ENCODE peak calls at places on chromosomes 13 and 19, in seven cellular contexts. Z, T, U, K, X, B and N are unnamed samples.

GRCh38 chr13:111326621-111326965 is 6.2 kb downstream of the TEX29 start:
- DNase-seq in X (no peak), T (no peak), K (no peak), Z (no peak), B (no peak), U (no peak), N (no peak)

GRCh38 chr13:94251801-94252200 is 227.7 kb downstream of the DCT start:
- DNase-seq in K (no peak), Z (no peak), B (no peak), U (no peak), X (no peak), T (no peak), N (no peak)

GRCh38 chr13:105341256-105341655 is 1194.2 kb downstream of the EFNB2 start:
- DNase-seq in T (no peak), U (no peak), X (no peak), Z (no peak), B (no peak), K (no peak), N (no peak)

GRCh38 chr19:31356587-31357314 is 7.5 kb upstream of the TSHZ3 start:
- DNase-seq in B (peak), K (peak), T (no peak), Z (no peak), U (peak), X (peak), N (no peak)

GRCh38 chr13:21675095-21676007 is 4.5 kb downstream of the FGF9 start:
- DNase-seq in X (peak), U (no peak), Z (peak), B (no peak), T (peak), K (peak), N (no peak)

GRCh38 chr13:110583178-110583865 is 21.8 kb upstream of the RAB20 start:
- DNase-seq in T (no peak), X (no peak), U (no peak), B (no peak), Z (no peak), K (no peak), N (no peak)

GRCh38 chr13:33278923-33279322 is 6.6 kb downstream of the STARD13 start:
- DNase-seq in Z (no peak), T (no peak), B (no peak), X (no peak), K (no peak), U (no peak), N (no peak)

GRCh38 chr19:54335979-54336892 is 2.7 kb downstream of the LILRA4 start:
- DNase-seq in K (no peak), B (no peak), Z (no peak), X (no peak), T (no peak), U (no peak), N (no peak)

GRCh38 chr13:19075418-19075817 is 106.2 kb downstream of the TUBA3C start:
- DNase-seq in K (no peak), Z (no peak), T (no peak), B (no peak), X (no peak), U (no peak), N (no peak)

GRCh38 chr13:113373811-113374485 is 10.0 kb upstream of the GRTP1 start:
- DNase-seq in X (no peak), U (no peak), K (no peak), Z (no peak), T (no peak), B (no peak), N (no peak)

GRCh38 chr13:56015919-56016318 is 1124.8 kb upstream of the PRR20A start:
- DNase-seq in K (no peak), T (no peak), Z (no peak), U (no peak), X (no peak), B (no peak), N (no peak)

GRCh38 chr19:48533770-48534169 is 18.2 kb upstream of the SULT2B1 start:
- DNase-seq in X (no peak), Z (no peak), K (no peak), T (no peak), B (no peak), U (no peak), N (no peak)

GRCh38 chr13:52345631-52346251 is 60.2 kb downstream of the THSD1 start:
- DNase-seq in U (no peak), X (no peak), Z (no peak), B (no peak), K (no peak), T (no peak), N (no peak)

GRCh38 chr19:12331211-12331941 is 2.1 kb downstream of the ZNF563 start:
- DNase-seq in U (no peak), Z (no peak), B (peak), T (peak), X (peak), K (peak), N (peak)

GRCh38 chr13:44506251-44506650 is 69.9 kb downstream of the TSC22D1 start:
- DNase-seq in T (no peak), Z (no peak), B (no peak), K (no peak), X (no peak), U (no peak), N (no peak)

GRCh38 chr13:32663660-32664059 is 77.4 kb downstream of the PDS5B start:
- DNase-seq in Z (no peak), T (no peak), U (no peak), K (no peak), X (no peak), B (no peak), N (no peak)

GRCh38 chr19:55549500-55550320 is 4.4 kb upstream of the SBK3 start:
- DNase-seq in U (no peak), Z (peak), X (no peak), B (no peak), T (no peak), K (no peak), N (no peak)

GRCh38 chr13:111623743-111624505 is 303.5 kb downstream of the TEX29 start:
- DNase-seq in K (no peak), B (no peak), X (no peak), T (no peak), U (no peak), Z (no peak), N (no peak)

GRCh38 chr13:71169125-71169524 is 697.9 kb downstream of the DACH1 start:
- DNase-seq in B (no peak), X (no peak), U (no peak), Z (no peak), T (no peak), K (no peak), N (no peak)

GRCh38 chr19:49231804-49232203 is 74.2 kb downstream of the TRPM4 start:
- DNase-seq in B (no peak), U (no peak), Z (no peak), K (no peak), X (peak), T (no peak), N (no peak)

GRCh38 chr19:29524912-29525870 is 603 bp upstream of the VSTM2B start:
- DNase-seq in K (no peak), U (no peak), B (no peak), Z (no peak), T (no peak), X (no peak), N (no peak)

GRCh38 chr13:19161308-19161707 is 20.3 kb downstream of the TUBA3C start:
- DNase-seq in B (no peak), Z (no peak), X (no peak), T (no peak), K (no peak), U (no peak), N (no peak)

GRCh38 chr13:65855276-65855675 is 1374.9 kb downstream of the PCDH9 start:
- DNase-seq in T (no peak), U (no peak), Z (no peak), K (no peak), X (no peak), B (no peak), N (no peak)

GRCh38 chr19:42440357-42441046 is 2.2 kb downstream of the CXCL17 start:
- DNase-seq in K (peak), B (peak), Z (peak), X (peak), U (peak), T (peak), N (peak)

GRCh38 chr19:37654525-37654832 is 786 bp downstream of the ZFP30 start:
- DNase-seq in B (peak), U (no peak), T (no peak), Z (peak), X (no peak), K (no peak), N (no peak)

GRCh38 chr19:31146546-31147183 is 202.6 kb downstream of the TSHZ3 start:
- DNase-seq in U (no peak), T (no peak), Z (peak), K (no peak), B (no peak), X (no peak), N (no peak)